ENCODE peak calls at places on chromosomes 16 and 17, in eight cellular contexts. One of them, this sample, is unnamed.

GRCh38 chr16:87293990-87294389 is 23.2 kb downstream of the C16orf95 start:
- DNase-seq in cardiac muscle cell: no peak
- DNase-seq in NT2/D1: no peak
- DNase-seq in LHCN-M2: no peak
- DNase-seq in D341Med: no peak
- DNase-seq in AG20443: no peak
- DNase-seq in BJ: no peak
- DNase-seq in NCI-H1436: no peak
- DNase-seq in this sample: no peak

GRCh38 chr17:78125976-78126894 is 2.3 kb downstream of the TMC6 start:
- DNase-seq in D341Med: no peak
- DNase-seq in NCI-H1436: no peak
- DNase-seq in NT2/D1: no peak
- DNase-seq in AG20443: no peak
- DNase-seq in LHCN-M2: no peak
- DNase-seq in BJ: no peak
- DNase-seq in cardiac muscle cell: no peak
- DNase-seq in this sample: no peak

GRCh38 chr16:22670551-22670970 is 143.4 kb upstream of the HS3ST2 start:
- DNase-seq in AG20443: peak
- DNase-seq in NCI-H1436: peak
- DNase-seq in LHCN-M2: peak
- DNase-seq in BJ: no peak
- DNase-seq in D341Med: peak
- DNase-seq in NT2/D1: peak
- DNase-seq in cardiac muscle cell: no peak
- DNase-seq in this sample: peak

GRCh38 chr17:68697850-68698313 is 96.7 kb upstream of the FAM20A start:
- DNase-seq in BJ: peak
- DNase-seq in NCI-H1436: no peak
- DNase-seq in cardiac muscle cell: peak
- DNase-seq in NT2/D1: no peak
- DNase-seq in D341Med: no peak
- DNase-seq in LHCN-M2: peak
- DNase-seq in AG20443: peak
- DNase-seq in this sample: no peak

GRCh38 chr17:19753661-19754463 is 5.8 kb upstream of the ALDH3A1 start:
- DNase-seq in NT2/D1: no peak
- DNase-seq in NCI-H1436: peak
- DNase-seq in AG20443: no peak
- DNase-seq in BJ: no peak
- DNase-seq in LHCN-M2: peak
- DNase-seq in D341Med: peak
- DNase-seq in cardiac muscle cell: no peak
- DNase-seq in this sample: no peak

GRCh38 chr17:74123350-74123749 is 80.1 kb upstream of the RPL38 start:
- DNase-seq in BJ: peak
- DNase-seq in NT2/D1: no peak
- DNase-seq in LHCN-M2: no peak
- DNase-seq in AG20443: peak
- DNase-seq in D341Med: no peak
- DNase-seq in cardiac muscle cell: peak
- DNase-seq in NCI-H1436: no peak
- DNase-seq in this sample: no peak

GRCh38 chr17:76996741-76997694 is 128.8 kb downstream of the MGAT5B start:
- DNase-seq in cardiac muscle cell: no peak
- DNase-seq in LHCN-M2: no peak
- DNase-seq in NCI-H1436: no peak
- DNase-seq in AG20443: no peak
- DNase-seq in D341Med: no peak
- DNase-seq in NT2/D1: no peak
- DNase-seq in BJ: no peak
- DNase-seq in this sample: no peak

GRCh38 chr17:6853764-6854442 is 22.4 kb upstream of the TEKT1 start:
- DNase-seq in cardiac muscle cell: no peak
- DNase-seq in BJ: no peak
- DNase-seq in NT2/D1: peak
- DNase-seq in LHCN-M2: no peak
- DNase-seq in AG20443: no peak
- DNase-seq in NCI-H1436: peak
- DNase-seq in D341Med: no peak
- DNase-seq in this sample: peak

GRCh38 chr16:64910351-64910750 is 211.5 kb downstream of the CDH11 start:
- DNase-seq in AG20443: peak
- DNase-seq in NCI-H1436: no peak
- DNase-seq in D341Med: peak
- DNase-seq in cardiac muscle cell: peak
- DNase-seq in BJ: peak
- DNase-seq in NT2/D1: no peak
- DNase-seq in LHCN-M2: peak
- DNase-seq in this sample: peak

GRCh38 chr16:83956336-83957289 is 3.6 kb downstream of the OSGIN1 start:
- DNase-seq in NCI-H1436: peak
- DNase-seq in NT2/D1: peak
- DNase-seq in LHCN-M2: peak
- DNase-seq in D341Med: peak
- DNase-seq in BJ: no peak
- DNase-seq in cardiac muscle cell: peak
- DNase-seq in AG20443: peak
- DNase-seq in this sample: peak

GRCh38 chr17:48044851-48045250 is 3.3 kb upstream of the NFE2L1 start:
- DNase-seq in NT2/D1: no peak
- DNase-seq in AG20443: no peak
- DNase-seq in BJ: no peak
- DNase-seq in cardiac muscle cell: no peak
- DNase-seq in NCI-H1436: no peak
- DNase-seq in LHCN-M2: no peak
- DNase-seq in D341Med: no peak
- DNase-seq in this sample: no peak